ENCODE peak calls at places on chromosomes 16 and 17, in eight cellular contexts. One of them, this sample, is unnamed.

GRCh38 chr16:56145369-56145768 is 45.9 kb upstream of the GNAO1 start:
- DNase-seq in DND-41: no peak
- DNase-seq in PC-3: no peak
- DNase-seq in HCT116: no peak
- DNase-seq in brain microvascular endothelial cell: no peak
- DNase-seq in MM.1S: no peak
- DNase-seq in uterus: no peak
- DNase-seq in cardiac muscle cell: no peak
- DNase-seq in this sample: no peak

GRCh38 chr16:73056911-73057310 is 9.0 kb upstream of the ZFHX3 start:
- DNase-seq in DND-41: no peak
- DNase-seq in PC-3: peak
- DNase-seq in HCT116: no peak
- DNase-seq in brain microvascular endothelial cell: no peak
- DNase-seq in MM.1S: no peak
- DNase-seq in uterus: no peak
- DNase-seq in cardiac muscle cell: peak
- DNase-seq in this sample: no peak

GRCh38 chr16:89156740-89157645 is 14.6 kb upstream of the CDH15 start:
- DNase-seq in DND-41: no peak
- DNase-seq in PC-3: no peak
- DNase-seq in HCT116: no peak
- DNase-seq in brain microvascular endothelial cell: no peak
- DNase-seq in MM.1S: no peak
- DNase-seq in uterus: no peak
- DNase-seq in cardiac muscle cell: no peak
- DNase-seq in this sample: no peak

GRCh38 chr16:57667526-57668258 is 414 bp upstream of the ADGRG3 start:
- DNase-seq in DND-41: no peak
- DNase-seq in PC-3: no peak
- DNase-seq in HCT116: no peak
- DNase-seq in brain microvascular endothelial cell: peak
- DNase-seq in MM.1S: no peak
- DNase-seq in uterus: no peak
- DNase-seq in cardiac muscle cell: peak
- DNase-seq in this sample: peak

GRCh38 chr16:10880609-10881452 is 3.8 kb downstream of the CIITA start:
- DNase-seq in DND-41: no peak
- DNase-seq in PC-3: no peak
- DNase-seq in HCT116: no peak
- DNase-seq in brain microvascular endothelial cell: no peak
- DNase-seq in MM.1S: peak
- DNase-seq in uterus: no peak
- DNase-seq in cardiac muscle cell: no peak
- DNase-seq in this sample: no peak

GRCh38 chr16:84604477-84605013 is 13.3 kb downstream of the COTL1 start:
- DNase-seq in DND-41: no peak
- DNase-seq in PC-3: no peak
- DNase-seq in HCT116: no peak
- DNase-seq in brain microvascular endothelial cell: no peak
- DNase-seq in MM.1S: no peak
- DNase-seq in uterus: no peak
- DNase-seq in cardiac muscle cell: no peak
- DNase-seq in this sample: no peak

GRCh38 chr16:51553910-51554309 is 402.8 kb upstream of the SALL1 start:
- DNase-seq in DND-41: no peak
- DNase-seq in PC-3: no peak
- DNase-seq in HCT116: no peak
- DNase-seq in brain microvascular endothelial cell: no peak
- DNase-seq in MM.1S: no peak
- DNase-seq in uterus: no peak
- DNase-seq in cardiac muscle cell: peak
- DNase-seq in this sample: no peak

GRCh38 chr16:24869033-24869432 is 23.3 kb downstream of the SLC5A11 start:
- DNase-seq in DND-41: no peak
- DNase-seq in PC-3: no peak
- DNase-seq in HCT116: no peak
- DNase-seq in brain microvascular endothelial cell: no peak
- DNase-seq in MM.1S: no peak
- DNase-seq in uterus: no peak
- DNase-seq in cardiac muscle cell: no peak
- DNase-seq in this sample: no peak

GRCh38 chr17:2377659-2378058 is 23.2 kb downstream of the MNT start:
- DNase-seq in DND-41: no peak
- DNase-seq in PC-3: no peak
- DNase-seq in HCT116: no peak
- DNase-seq in brain microvascular endothelial cell: no peak
- DNase-seq in MM.1S: no peak
- DNase-seq in uterus: no peak
- DNase-seq in cardiac muscle cell: no peak
- DNase-seq in this sample: no peak

GRCh38 chr16:5578980-5579379 is 481.4 kb upstream of the EEF2KMT start:
- DNase-seq in DND-41: no peak
- DNase-seq in PC-3: no peak
- DNase-seq in HCT116: no peak
- DNase-seq in brain microvascular endothelial cell: no peak
- DNase-seq in MM.1S: no peak
- DNase-seq in uterus: no peak
- DNase-seq in cardiac muscle cell: no peak
- DNase-seq in this sample: no peak

GRCh38 chr16:19879241-19879792 is 5.3 kb downstream of the GPRC5B start:
- DNase-seq in DND-41: peak
- DNase-seq in PC-3: no peak
- DNase-seq in HCT116: no peak
- DNase-seq in brain microvascular endothelial cell: no peak
- DNase-seq in MM.1S: no peak
- DNase-seq in uterus: no peak
- DNase-seq in cardiac muscle cell: no peak
- DNase-seq in this sample: no peak

GRCh38 chr16:3183445-3184139 is 4.4 kb upstream of the OR1F1 start:
- DNase-seq in DND-41: no peak
- DNase-seq in PC-3: no peak
- DNase-seq in HCT116: no peak
- DNase-seq in brain microvascular endothelial cell: no peak
- DNase-seq in MM.1S: no peak
- DNase-seq in uterus: no peak
- DNase-seq in cardiac muscle cell: no peak
- DNase-seq in this sample: no peak

GRCh38 chr17:75897076-75898019 is 597 bp upstream of the TRIM65 start:
- DNase-seq in DND-41: no peak
- DNase-seq in PC-3: no peak
- DNase-seq in HCT116: no peak
- DNase-seq in brain microvascular endothelial cell: no peak
- DNase-seq in MM.1S: no peak
- DNase-seq in uterus: peak
- DNase-seq in cardiac muscle cell: no peak
- DNase-seq in this sample: no peak

GRCh38 chr16:84279871-84280270 is 14.8 kb upstream of the WFDC1 start:
- DNase-seq in DND-41: no peak
- DNase-seq in PC-3: no peak
- DNase-seq in HCT116: no peak
- DNase-seq in brain microvascular endothelial cell: no peak
- DNase-seq in MM.1S: no peak
- DNase-seq in uterus: no peak
- DNase-seq in cardiac muscle cell: no peak
- DNase-seq in this sample: no peak

GRCh38 chr17:10069301-10069700 is 129.1 kb downstream of the GAS7 start:
- DNase-seq in DND-41: no peak
- DNase-seq in PC-3: no peak
- DNase-seq in HCT116: no peak
- DNase-seq in brain microvascular endothelial cell: no peak
- DNase-seq in MM.1S: no peak
- DNase-seq in uterus: peak
- DNase-seq in cardiac muscle cell: no peak
- DNase-seq in this sample: no peak

GRCh38 chr16:54242199-54242598 is 44.4 kb downstream of the IRX3 start:
- DNase-seq in DND-41: peak
- DNase-seq in PC-3: peak
- DNase-seq in HCT116: peak
- DNase-seq in brain microvascular endothelial cell: no peak
- DNase-seq in MM.1S: no peak
- DNase-seq in uterus: no peak
- DNase-seq in cardiac muscle cell: no peak
- DNase-seq in this sample: peak
- TF ChIP-seq CTCF in DND-41: no peak
- TF ChIP-seq CTCF in PC-3: no peak
- TF ChIP-seq CTCF in HCT116: no peak
- TF ChIP-seq CTCF in brain microvascular endothelial cell: no peak
- TF ChIP-seq CTCF in MM.1S: no peak
- TF ChIP-seq CTCF in uterus: no peak
- TF ChIP-seq CTCF in cardiac muscle cell: no peak
- TF ChIP-seq CTCF in this sample: no peak

DNA sequence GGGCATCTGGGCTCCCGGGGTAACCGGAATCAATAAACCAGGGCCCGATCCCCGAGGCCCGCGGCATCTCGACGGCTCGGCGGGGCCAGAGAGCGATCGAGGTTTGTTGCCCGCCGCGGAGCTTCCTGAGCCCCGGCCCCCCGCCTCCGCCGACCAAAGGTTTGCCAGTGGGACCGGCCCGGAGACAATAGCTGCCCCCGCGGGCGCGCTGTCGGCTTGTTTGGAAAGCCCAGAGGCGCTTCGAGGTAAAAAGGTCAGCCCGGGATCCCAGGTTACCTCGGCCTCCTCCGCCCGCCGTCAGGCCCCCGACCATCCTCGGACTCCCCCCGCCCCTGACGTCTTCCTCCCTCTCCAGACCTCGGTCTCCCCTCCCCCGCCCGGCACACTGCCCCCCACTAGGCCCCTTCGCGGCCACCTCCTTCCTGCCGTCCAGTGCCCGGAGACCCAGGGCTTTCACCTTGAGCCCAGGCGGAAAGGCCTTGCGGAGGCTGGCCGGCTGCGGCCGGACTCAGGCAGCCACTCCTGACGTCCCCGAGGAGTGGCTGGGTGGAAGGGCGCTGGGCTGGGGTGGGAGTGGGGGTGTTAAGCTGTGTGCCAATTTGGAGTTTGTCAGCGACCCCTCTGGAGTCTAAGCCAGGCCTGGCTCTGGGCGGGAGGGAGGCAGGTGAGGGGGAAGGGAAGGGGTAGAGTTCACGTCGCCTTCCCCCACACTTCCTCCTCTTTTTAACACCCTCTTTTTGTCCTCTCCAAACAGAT is 3.6 kb downstream of the HOXB1 start:
- DNase-seq in DND-41: no peak
- DNase-seq in PC-3: no peak
- DNase-seq in HCT116: no peak
- DNase-seq in brain microvascular endothelial cell: no peak
- DNase-seq in MM.1S: no peak
- DNase-seq in uterus: no peak
- DNase-seq in cardiac muscle cell: no peak
- DNase-seq in this sample: no peak
- H3K4me3 ChIP-seq in DND-41: no peak
- H3K4me3 ChIP-seq in PC-3: no peak
- H3K4me3 ChIP-seq in HCT116: no peak
- H3K4me3 ChIP-seq in brain microvascular endothelial cell: no peak
- H3K4me3 ChIP-seq in MM.1S: no peak
- H3K4me3 ChIP-seq in uterus: no peak
- H3K4me3 ChIP-seq in cardiac muscle cell: no peak
- H3K4me3 ChIP-seq in this sample: no peak

DNA sequence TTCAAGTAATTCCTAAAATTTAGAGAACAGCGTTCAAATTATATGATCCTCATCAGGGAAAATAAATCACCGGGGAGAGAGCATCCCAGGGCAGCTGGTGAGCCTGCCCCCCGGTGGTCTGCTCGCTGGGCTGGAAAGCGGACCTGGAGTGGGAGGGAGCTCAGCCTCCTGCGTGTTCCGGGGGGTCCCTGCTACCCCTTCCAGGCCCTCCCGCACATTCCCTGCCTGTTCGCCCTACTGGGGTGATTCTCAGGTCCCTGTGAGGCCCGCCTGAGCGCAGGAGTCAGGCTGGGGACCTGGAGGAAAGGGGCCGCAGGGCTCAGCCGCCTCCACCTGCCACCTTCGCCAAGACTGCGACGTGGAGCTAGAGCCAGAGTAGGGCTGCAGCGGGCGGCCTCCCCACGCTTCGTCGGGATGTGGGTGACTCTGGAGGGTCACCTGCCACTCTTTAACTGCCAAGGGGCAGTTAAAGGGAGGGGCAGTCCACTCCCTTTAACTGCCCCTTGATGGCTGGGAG is 28.8 kb downstream of the SLC7A5 start:
- DNase-seq in DND-41: no peak
- DNase-seq in PC-3: no peak
- DNase-seq in HCT116: no peak
- DNase-seq in brain microvascular endothelial cell: no peak
- DNase-seq in MM.1S: no peak
- DNase-seq in uterus: no peak
- DNase-seq in cardiac muscle cell: no peak
- DNase-seq in this sample: no peak
- TF ChIP-seq CTCF in DND-41: peak
- TF ChIP-seq CTCF in PC-3: no peak
- TF ChIP-seq CTCF in HCT116: no peak
- TF ChIP-seq CTCF in brain microvascular endothelial cell: no peak
- TF ChIP-seq CTCF in MM.1S: no peak
- TF ChIP-seq CTCF in uterus: no peak
- TF ChIP-seq CTCF in cardiac muscle cell: no peak
- TF ChIP-seq CTCF in this sample: no peak

GRCh38 chr17:50326831-50327364 is 19.0 kb upstream of the XYLT2 start:
- DNase-seq in DND-41: no peak
- DNase-seq in PC-3: no peak
- DNase-seq in HCT116: no peak
- DNase-seq in brain microvascular endothelial cell: no peak
- DNase-seq in MM.1S: no peak
- DNase-seq in uterus: no peak
- DNase-seq in cardiac muscle cell: no peak
- DNase-seq in this sample: no peak

GRCh38 chr17:50329716-50330115 is 16.2 kb upstream of the XYLT2 start:
- DNase-seq in DND-41: no peak
- DNase-seq in PC-3: no peak
- DNase-seq in HCT116: no peak
- DNase-seq in brain microvascular endothelial cell: no peak
- DNase-seq in MM.1S: no peak
- DNase-seq in uterus: no peak
- DNase-seq in cardiac muscle cell: no peak
- DNase-seq in this sample: no peak

GRCh38 chr17:50330151-50330753 is 15.7 kb upstream of the XYLT2 start:
- DNase-seq in DND-41: no peak
- DNase-seq in PC-3: no peak
- DNase-seq in HCT116: no peak
- DNase-seq in brain microvascular endothelial cell: no peak
- DNase-seq in MM.1S: no peak
- DNase-seq in uterus: no peak
- DNase-seq in cardiac muscle cell: no peak
- DNase-seq in this sample: no peak

GRCh38 chr17:50328926-50329325 is 17.0 kb upstream of the XYLT2 start:
- DNase-seq in DND-41: no peak
- DNase-seq in PC-3: no peak
- DNase-seq in HCT116: no peak
- DNase-seq in brain microvascular endothelial cell: no peak
- DNase-seq in MM.1S: no peak
- DNase-seq in uterus: no peak
- DNase-seq in cardiac muscle cell: no peak
- DNase-seq in this sample: no peak

DNA sequence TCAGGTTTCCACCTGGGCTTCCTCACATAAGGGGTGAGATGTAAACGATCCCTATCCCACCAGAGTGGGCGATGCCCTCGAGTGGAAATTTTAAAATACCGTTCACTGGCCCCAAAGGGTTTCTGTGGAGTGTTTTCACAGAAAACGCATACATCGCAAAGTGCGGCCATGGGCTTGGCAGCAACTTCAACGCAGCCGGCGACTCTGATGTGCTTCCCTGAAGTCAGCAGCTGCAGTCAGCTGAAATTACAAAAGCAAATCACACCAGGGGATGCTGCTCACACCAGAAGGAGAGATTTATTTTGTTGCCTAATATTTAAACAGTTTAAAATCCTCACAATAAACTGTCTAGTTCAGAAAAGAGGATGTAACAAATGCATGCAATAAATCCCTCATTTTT is 17.6 kb upstream of the XYLT2 start:
- DNase-seq in DND-41: no peak
- DNase-seq in PC-3: no peak
- DNase-seq in HCT116: no peak
- DNase-seq in brain microvascular endothelial cell: no peak
- DNase-seq in MM.1S: no peak
- DNase-seq in uterus: no peak
- DNase-seq in cardiac muscle cell: no peak
- DNase-seq in this sample: no peak
- H3K4me3 ChIP-seq in DND-41: no peak
- H3K4me3 ChIP-seq in PC-3: no peak
- H3K4me3 ChIP-seq in HCT116: no peak
- H3K4me3 ChIP-seq in brain microvascular endothelial cell: no peak
- H3K4me3 ChIP-seq in MM.1S: no peak
- H3K4me3 ChIP-seq in uterus: no peak
- H3K4me3 ChIP-seq in cardiac muscle cell: no peak
- H3K4me3 ChIP-seq in this sample: no peak

This sample was measured in NB4.